ENCODE peak calls at places on chromosomes 16 and 17, in seven cellular contexts. O, Z, T, Y, P, M and L are unnamed samples.

GRCh38 chr17:78654230-78654824 is 77.1 kb upstream of the DNAH17 start:
- DNase-seq in O (no peak), Z (no peak), T (no peak), Y (no peak), P (no peak), M (no peak), L (no peak)

GRCh38 chr17:36182176-36183000 is 6.0 kb upstream of the TBC1D3B start:
- DNase-seq in O (no peak), Z (no peak), T (no peak), Y (no peak), P (no peak), M (no peak), L (no peak)

GRCh38 chr17:44024271-44024663 is 9.5 kb upstream of the TMEM101 start:
- DNase-seq in O (no peak), Z (no peak), T (no peak), Y (no peak), P (no peak), M (no peak), L (no peak)

GRCh38 chr16:48910214-48910613 is 300.2 kb upstream of the N4BP1 start:
- DNase-seq in O (no peak), Z (no peak), T (no peak), Y (no peak), P (no peak), M (no peak), L (no peak)

GRCh38 chr16:81661082-81661481 is 118.0 kb upstream of the PLCG2 start:
- DNase-seq in O (no peak), Z (no peak), T (no peak), Y (no peak), P (no peak), M (no peak), L (no peak)

GRCh38 chr17:17395246-17395802 is 81.5 kb upstream of the MED9 start:
- DNase-seq in O (no peak), Z (no peak), T (no peak), Y (no peak), P (no peak), M (no peak), L (no peak)

GRCh38 chr17:80890551-80890930 is 101.1 kb upstream of the CHMP6 start:
- DNase-seq in O (no peak), Z (no peak), T (no peak), Y (no peak), P (no peak), M (no peak), L (no peak)

GRCh38 chr16:1169285-1170075 is 16.6 kb downstream of the CACNA1H start:
- DNase-seq in O (no peak), Z (no peak), T (no peak), Y (no peak), P (no peak), M (no peak), L (no peak)

GRCh38 chr16:50464325-50465290 is 83.6 kb upstream of the NKD1 start:
- DNase-seq in O (no peak), Z (no peak), T (no peak), Y (no peak), P (no peak), M (no peak), L (no peak)

GRCh38 chr16:10114411-10114810 is 67.8 kb downstream of the GRIN2A start:
- DNase-seq in O (no peak), Z (no peak), T (no peak), Y (no peak), P (no peak), M (peak; percentile 44), L (no peak)

GRCh38 chr17:77772899-77773358 is 185.6 kb upstream of the TNRC6C start:
- DNase-seq in O (no peak), Z (no peak), T (no peak), Y (no peak), P (no peak), M (no peak), L (no peak)

GRCh38 chr17:7403902-7404736 is at the start of gene TMEM256:
- DNase-seq in O (peak; percentile 76), Z (peak; percentile 98), T (peak; percentile 98), Y (peak; percentile 99), P (peak; percentile 100), M (peak; percentile 99), L (peak; percentile 99)

GRCh38 chr17:7403043-7403901 is 625 bp downstream of the TMEM256 start:
- DNase-seq in O (peak; percentile 51), Z (peak; percentile 79), T (peak; percentile 62), Y (peak; percentile 33), P (peak; percentile 38), M (no peak), L (peak; percentile 73)

GRCh38 chr17:7405882-7406825 is 1.5 kb upstream of the NLGN2 start:
- DNase-seq in O (no peak), Z (no peak), T (no peak), Y (no peak), P (no peak), M (no peak), L (no peak)

GRCh38 chr17:7405413-7405881 is 1.6 kb upstream of the TMEM256 start:
- DNase-seq in O (peak; percentile 65), Z (no peak), T (no peak), Y (no peak), P (no peak), M (no peak), L (no peak)

GRCh38 chr17:7404737-7405412 is 978 bp upstream of the TMEM256 start:
- DNase-seq in O (peak; percentile 71), Z (no peak), T (no peak), Y (peak; percentile 60), P (no peak), M (peak; percentile 46), L (no peak)
- TF ChIP-seq POLR2A in O (no peak), Z (no peak), T (peak; percentile 49), Y (no peak), P (peak; percentile 44), M (no peak), L (no peak)

GRCh38 chr16:88303890-88304819 is 78.6 kb upstream of the ZNF469 start:
- DNase-seq in O (peak; percentile 35), Z (peak; percentile 19), T (no peak), Y (no peak), P (no peak), M (peak; percentile 34), L (no peak)
- TF ChIP-seq POLR2A in O (no peak), Z (no peak), T (no peak), Y (no peak), P (no peak), M (no peak), L (no peak)

DNA sequence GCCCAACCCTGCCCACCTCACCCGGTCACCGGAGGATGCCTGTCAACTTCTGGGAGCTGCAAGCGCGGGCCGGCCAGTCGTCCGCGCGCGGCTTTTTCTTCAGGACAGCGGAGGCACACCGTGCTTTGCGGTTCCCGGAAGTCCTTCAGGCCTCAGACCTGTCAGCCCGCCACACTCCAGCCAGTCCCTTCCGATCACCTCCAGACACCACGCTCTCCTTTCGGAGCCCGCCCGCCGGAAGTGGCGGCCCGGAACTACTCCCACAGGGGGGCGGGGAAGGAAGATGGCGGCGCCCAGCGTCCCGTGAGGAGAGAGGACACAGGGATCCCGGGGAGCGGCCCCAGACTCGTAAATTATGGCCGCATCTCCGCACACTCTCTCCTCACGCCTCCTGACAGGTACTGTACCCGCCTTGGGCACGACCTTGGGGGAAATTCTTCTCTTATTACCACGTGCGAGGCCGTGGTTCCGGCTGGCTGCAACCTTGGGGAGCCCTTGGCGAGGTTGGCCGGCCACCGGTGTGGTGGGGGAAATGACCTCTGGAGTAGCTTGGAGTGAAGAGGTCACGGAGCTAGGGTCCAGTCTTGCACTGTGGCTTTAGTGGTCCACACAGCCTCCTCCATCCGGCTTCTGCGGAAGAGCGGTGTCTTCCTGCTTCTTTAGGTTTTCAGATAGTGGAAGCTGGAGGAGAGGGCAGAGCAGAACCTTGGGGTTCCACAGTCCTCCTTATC is at the start of gene COX10:
- DNase-seq in O (peak; percentile 79), Z (peak; percentile 86), T (peak; percentile 73), Y (peak; percentile 91), P (peak; percentile 92), M (peak; percentile 79), L (peak; percentile 90)
- TF ChIP-seq POLR2A in O (peak; percentile 92), Z (peak; percentile 88), T (no peak), Y (no peak), P (peak; percentile 96), M (peak; percentile 59), L (peak; percentile 92)

GRCh38 chr17:30600062-30600829 is 123.0 kb downstream of the GOSR1 start:
- DNase-seq in O (no peak), Z (peak; percentile 64), T (peak; percentile 59), Y (peak; percentile 85), P (peak; percentile 89), M (peak; percentile 62), L (peak; percentile 78)
- TF ChIP-seq POLR2A in O (no peak), Z (no peak), T (peak; percentile 42), Y (no peak), P (peak; percentile 89), M (peak; percentile 68), L (peak; percentile 70)

GRCh38 chr17:79830763-79831366 is 8.4 kb downstream of the CBX4 start:
- DNase-seq in O (no peak), Z (peak; percentile 51), T (no peak), Y (no peak), P (no peak), M (no peak), L (no peak)

GRCh38 chr17:79831367-79832210 is 7.7 kb downstream of the CBX4 start:
- DNase-seq in O (peak; percentile 68), Z (peak; percentile 73), T (no peak), Y (peak; percentile 91), P (peak; percentile 71), M (no peak), L (no peak)

GRCh38 chr17:79829004-79829403 is 10.2 kb downstream of the CBX4 start:
- DNase-seq in O (no peak), Z (no peak), T (no peak), Y (no peak), P (no peak), M (no peak), L (no peak)

GRCh38 chr17:79829457-79829856 is 9.8 kb downstream of the CBX4 start:
- DNase-seq in O (no peak), Z (no peak), T (no peak), Y (no peak), P (no peak), M (no peak), L (no peak)

DNA sequence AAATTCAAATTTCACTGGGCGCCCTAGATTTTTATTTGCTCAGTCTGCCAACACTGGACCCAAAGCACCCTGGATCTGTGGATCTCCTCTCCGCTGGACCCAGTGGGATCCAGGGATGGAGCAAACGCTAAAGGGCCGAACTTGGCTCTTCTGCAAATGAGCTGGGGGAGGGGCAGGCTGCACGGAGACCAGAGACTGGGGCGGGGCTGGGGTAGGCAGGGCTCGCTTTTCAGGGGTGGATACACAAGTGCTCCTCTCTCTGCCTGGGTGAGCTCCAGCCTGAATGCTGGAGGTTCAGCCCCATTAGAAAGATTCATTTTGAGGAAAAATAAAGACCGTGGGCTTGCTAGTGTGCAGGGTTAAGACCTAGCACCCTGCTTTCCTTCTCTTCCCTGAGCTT is 8.9 kb downstream of the CBX4 start:
- DNase-seq in O (peak; percentile 42), Z (no peak), T (no peak), Y (no peak), P (no peak), M (no peak), L (no peak)
- TF ChIP-seq POLR2A in O (no peak), Z (no peak), T (no peak), Y (no peak), P (no peak), M (no peak), L (no peak)